ENCODE peak calls at places on chromosomes 12 and 14, in ten cellular contexts. R, Z, E, I, S, L, J, N, A and K are unnamed samples.

GRCh38 chr12:125431516-125431915 is 366.3 kb downstream of the AACS start:
- DNase-seq in R (peak; percentile 23), Z (no peak), E (no peak), I (no peak), S (no peak), L (no peak), J (no peak), N (no peak), A (no peak), K (no peak)

GRCh38 chr12:10638728-10639127 is 25.3 kb upstream of the MAGOHB start:
- DNase-seq in R (no peak), Z (no peak), E (no peak), I (no peak), S (no peak), L (no peak), J (peak; percentile 47), N (no peak), A (no peak), K (no peak)

GRCh38 chr12:34287986-34288962 is 266.0 kb downstream of the ALG10 start:
- DNase-seq in R (peak; percentile 6), Z (no peak), E (no peak), I (peak; percentile 6), S (no peak), L (no peak), J (no peak), N (no peak), A (no peak), K (no peak)

GRCh38 chr14:30445852-30446251 is 113.1 kb upstream of the G2E3 start:
- DNase-seq in R (no peak), Z (no peak), E (no peak), I (no peak), S (no peak), L (no peak), J (no peak), N (no peak), A (no peak), K (no peak)

GRCh38 chr12:56104815-56105476 is 587 bp downstream of the PA2G4 start:
- DNase-seq in R (no peak), Z (no peak), E (no peak), I (no peak), S (no peak), L (no peak), J (no peak), N (no peak), A (no peak), K (peak; percentile 30)

GRCh38 chr14:70665448-70666363 is 24.0 kb downstream of the TTC9 start:
- DNase-seq in R (no peak), Z (peak; percentile 11), E (peak; percentile 45), I (no peak), S (peak; percentile 20), L (no peak), J (peak; percentile 81), N (no peak), A (no peak), K (peak; percentile 87)

GRCh38 chr14:74459981-74460380 is 33.1 kb downstream of the NPC2 start:
- DNase-seq in R (no peak), Z (no peak), E (no peak), I (no peak), S (no peak), L (no peak), J (no peak), N (no peak), A (no peak), K (no peak)

GRCh38 chr12:124763594-124763979 is 100.1 kb downstream of the SCARB1 start:
- DNase-seq in R (no peak), Z (no peak), E (no peak), I (no peak), S (no peak), L (no peak), J (no peak), N (no peak), A (no peak), K (no peak)

GRCh38 chr14:104554608-104555401 is 24.8 kb upstream of the C14orf180 start:
- DNase-seq in R (no peak), Z (no peak), E (no peak), I (no peak), S (no peak), L (no peak), J (no peak), N (peak; percentile 41), A (no peak), K (peak; percentile 12)

GRCh38 chr14:72256055-72256454 is 323.8 kb downstream of the RGS6 start:
- DNase-seq in R (no peak), Z (no peak), E (peak; percentile 10), I (no peak), S (no peak), L (no peak), J (no peak), N (no peak), A (no peak), K (no peak)

GRCh38 chr14:94489336-94489735 is 13.3 kb upstream of the SERPINA9 start:
- DNase-seq in R (no peak), Z (no peak), E (no peak), I (no peak), S (no peak), L (no peak), J (no peak), N (no peak), A (no peak), K (no peak)

GRCh38 chr12:104957388-104958008 is 592 bp downstream of the SLC41A2 start:
- DNase-seq in R (no peak), Z (no peak), E (no peak), I (no peak), S (no peak), L (peak; percentile 41), J (peak; percentile 56), N (no peak), A (peak; percentile 12), K (no peak)

GRCh38 chr12:108634225-108634795 is 616 bp upstream of the SELPLG start:
- DNase-seq in R (peak; percentile 54), Z (no peak), E (no peak), I (no peak), S (peak; percentile 57), L (no peak), J (no peak), N (no peak), A (no peak), K (no peak)

GRCh38 chr12:28780096-28780495 is 369.0 kb upstream of the FAR2 start:
- DNase-seq in R (no peak), Z (no peak), E (no peak), I (no peak), S (no peak), L (no peak), J (no peak), N (no peak), A (no peak), K (no peak)

DNA sequence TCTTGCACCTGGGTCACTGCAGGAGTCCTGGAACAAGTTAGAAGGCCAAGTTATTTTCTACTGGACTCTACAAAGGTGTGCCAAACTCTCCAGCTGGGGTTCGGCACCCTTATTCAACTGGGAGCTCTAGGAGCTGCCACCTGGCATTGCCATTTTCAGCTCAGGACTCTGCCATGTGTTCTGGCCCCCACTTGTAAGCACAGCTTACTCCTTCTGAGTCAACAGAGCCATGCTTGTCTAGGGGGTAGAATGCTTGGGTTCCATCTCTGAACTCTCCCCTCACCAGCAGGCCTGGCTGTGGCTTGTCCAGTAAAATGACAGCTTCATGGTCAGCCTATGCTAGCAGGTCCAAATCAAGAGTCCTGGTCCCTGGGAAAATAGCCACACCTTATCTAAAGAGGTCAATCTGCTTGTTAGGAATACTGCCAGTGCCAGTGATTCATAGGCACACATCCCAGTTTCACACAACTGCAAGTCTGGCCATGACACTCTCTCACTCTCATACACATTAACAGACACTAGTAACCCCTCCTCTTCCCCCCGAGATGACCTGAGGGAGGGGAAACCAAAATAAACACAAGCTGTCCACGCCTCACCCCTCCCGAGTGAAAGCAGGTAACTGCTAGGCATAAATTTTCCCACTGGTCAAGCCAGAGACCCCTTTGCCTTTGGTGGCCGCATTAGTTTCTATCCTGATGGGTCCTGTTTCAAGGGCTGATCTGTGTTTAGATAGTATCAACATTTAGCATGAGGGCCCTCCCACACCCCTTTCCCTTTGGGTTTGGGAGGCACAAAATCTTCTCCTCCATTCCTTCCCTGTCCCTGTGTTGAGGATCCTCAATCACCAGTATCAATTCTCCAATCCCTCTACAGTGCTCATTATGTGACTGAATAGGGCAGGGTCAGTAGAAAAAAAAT is 182.3 kb upstream of the GZMB start:
- DNase-seq in R (no peak), Z (no peak), E (no peak), I (no peak), S (no peak), L (no peak), J (peak; percentile 70), N (no peak), A (peak; percentile 50), K (peak; percentile 87)
- H3K4me1 ChIP-seq in R (no peaks in the 10 kb centered on the region), Z (no peaks in the 10 kb centered on the region), E (no peaks in the 10 kb centered on the region), I (no peaks in the 10 kb centered on the region), S (no peaks in the 10 kb centered on the region), L (no peaks in the 10 kb centered on the region), J (peaks cover 17% of the 10 kb centered on the region), N (no peaks in the 10 kb centered on the region), A (peaks cover 67% of the 10 kb centered on the region), K (peaks cover 62% of the 10 kb centered on the region)

GRCh38 chr14:92093320-92093719 is 13.1 kb downstream of the ATXN3 start:
- DNase-seq in R (no peak), Z (peak; percentile 10), E (no peak), I (no peak), S (no peak), L (no peak), J (no peak), N (peak; percentile 37), A (no peak), K (no peak)
- TF ChIP-seq CTCF in R (peak; percentile 48), Z (peak; percentile 35), E (peak; percentile 13), I (no peak), S (no peak), L (no peak), J (no peak), N (no peak), A (no peak), K (no peak)

DNA sequence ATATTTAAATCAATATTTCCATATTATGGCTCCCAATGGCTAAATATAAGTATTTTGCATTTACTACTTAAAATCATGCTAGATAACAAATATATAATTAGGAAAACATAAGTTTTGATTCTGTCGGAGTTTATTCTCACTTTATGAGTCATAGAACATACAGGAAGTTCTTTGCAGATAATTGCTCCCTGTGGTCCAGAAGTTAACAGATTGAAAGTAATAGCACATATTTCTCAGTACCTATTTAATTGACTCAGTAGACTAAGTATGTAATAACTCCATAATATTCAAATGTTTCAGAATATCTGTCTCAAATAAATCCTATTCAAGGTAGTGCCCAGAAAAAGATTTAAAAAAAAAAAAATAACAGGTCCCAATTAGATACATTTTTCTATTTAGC is 806.0 kb upstream of the ATXN7L3B start:
- DNase-seq in R (no peak), Z (no peak), E (no peak), I (no peak), S (no peak), L (no peak), J (no peak), N (no peak), A (no peak), K (no peak)
- H3K27ac ChIP-seq in R (no peak overlapping the region), Z (no peak overlapping the region), E (no peak overlapping the region), I (no peak overlapping the region), S (no peak overlapping the region), L (no peak overlapping the region), J (no peak overlapping the region), N (no peak overlapping the region), A (no peak overlapping the region), K (no peak overlapping the region)

DNA sequence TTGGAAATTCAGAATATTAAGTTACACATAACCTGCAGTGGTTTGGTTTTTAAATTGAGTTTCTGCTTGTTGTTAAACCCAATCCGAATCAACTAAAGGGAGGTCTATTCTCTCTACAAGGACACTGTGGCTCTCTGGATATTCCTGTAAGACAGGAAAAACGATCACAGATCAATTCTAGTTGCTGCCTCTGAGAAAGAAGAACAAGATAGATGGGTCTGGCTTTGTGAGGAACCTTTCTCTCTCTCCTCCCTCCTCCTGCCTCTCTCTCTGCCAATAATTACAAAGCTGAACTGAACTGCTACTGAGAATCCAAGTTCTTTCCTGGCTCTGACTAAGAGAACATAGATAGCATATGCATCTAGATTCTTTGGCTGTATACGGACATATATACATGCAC is 27.6 kb downstream of the ETV6 start:
- DNase-seq in R (no peak), Z (no peak), E (no peak), I (no peak), S (no peak), L (no peak), J (no peak), N (no peak), A (no peak), K (no peak)
- H3K4me1 ChIP-seq in R (peaks cover 16% of the 10 kb centered on the region), Z (peaks cover 14% of the 10 kb centered on the region), E (no peaks in the 10 kb centered on the region), I (no peaks in the 10 kb centered on the region), S (peaks cover 47% of the 10 kb centered on the region), L (peaks cover 9% of the 10 kb centered on the region), J (no peaks in the 10 kb centered on the region), N (peaks cover 13% of the 10 kb centered on the region), A (peaks cover 89% of the 10 kb centered on the region), K (peaks cover 18% of the 10 kb centered on the region)